ENCODE peak calls at places on chromosomes 3 and 15, in four cellular contexts. B, P, Q and Y are unnamed samples.
A peak's percentile ranks its signal among the peaks of the same experiment; 100 is the strongest.

GRCh38 chr3:64796597-64796996 is 108.8 kb upstream of the ADAMTS9 start:
- DNase-seq in B (no peak), P (no peak), Q (peak; percentile 6), Y (no peak)

GRCh38 chr3:124486324-124486723 is 243.9 kb upstream of the UMPS start:
- DNase-seq in B (no peak), P (no peak), Q (no peak), Y (no peak)

GRCh38 chr3:197356275-197356674 is 57.9 kb upstream of the DLG1 start:
- DNase-seq in B (no peak), P (no peak), Q (no peak), Y (no peak)

GRCh38 chr3:42504334-42505202 is 2.1 kb downstream of the VIPR1 start:
- DNase-seq in B (no peak), P (no peak), Q (no peak), Y (no peak)

GRCh38 chr15:25169318-25169717 is 214.5 kb downstream of the SNRPN start:
- DNase-seq in B (no peak), P (no peak), Q (no peak), Y (no peak)

GRCh38 chr3:23376516-23377248 is 173.6 kb downstream of the UBE2E2 start:
- DNase-seq in B (no peak), P (no peak), Q (no peak), Y (no peak)

GRCh38 chr15:20341901-20342605 is 199.5 kb downstream of the GOLGA6L6 start:
- DNase-seq in B (no peak), P (no peak), Q (peak; percentile 42), Y (no peak)

GRCh38 chr3:130243808-130244207 is 101.7 kb upstream of the COL6A5 start:
- DNase-seq in B (no peak), P (no peak), Q (no peak), Y (no peak)

GRCh38 chr15:47718474-47719440 is 1.5 kb downstream of the SEMA6D start:
- DNase-seq in B (no peak), P (no peak), Q (peak; percentile 3), Y (no peak)

GRCh38 chr3:66101901-66102300 is 63.2 kb upstream of the MAGI1 start:
- DNase-seq in B (no peak), P (no peak), Q (no peak), Y (no peak)

GRCh38 chr3:150457996-150458395 is 49.9 kb downstream of the TSC22D2 start:
- DNase-seq in B (no peak), P (no peak), Q (no peak), Y (no peak)

GRCh38 chr3:24521306-24522154 is 26.9 kb upstream of the THRB start:
- DNase-seq in B (no peak), P (no peak), Q (peak; percentile 48), Y (no peak)

GRCh38 chr3:141115752-141116541 is 64.8 kb downstream of the SPSB4 start:
- DNase-seq in B (no peak), P (no peak), Q (no peak), Y (no peak)

GRCh38 chr3:41683666-41684350 is 278.1 kb downstream of the ULK4 start:
- DNase-seq in B (no peak), P (no peak), Q (peak; percentile 63), Y (no peak)

GRCh38 chr15:74265046-74265639 is 29.0 kb downstream of the CCDC33 start:
- DNase-seq in B (no peak), P (no peak), Q (no peak), Y (no peak)

DNA sequence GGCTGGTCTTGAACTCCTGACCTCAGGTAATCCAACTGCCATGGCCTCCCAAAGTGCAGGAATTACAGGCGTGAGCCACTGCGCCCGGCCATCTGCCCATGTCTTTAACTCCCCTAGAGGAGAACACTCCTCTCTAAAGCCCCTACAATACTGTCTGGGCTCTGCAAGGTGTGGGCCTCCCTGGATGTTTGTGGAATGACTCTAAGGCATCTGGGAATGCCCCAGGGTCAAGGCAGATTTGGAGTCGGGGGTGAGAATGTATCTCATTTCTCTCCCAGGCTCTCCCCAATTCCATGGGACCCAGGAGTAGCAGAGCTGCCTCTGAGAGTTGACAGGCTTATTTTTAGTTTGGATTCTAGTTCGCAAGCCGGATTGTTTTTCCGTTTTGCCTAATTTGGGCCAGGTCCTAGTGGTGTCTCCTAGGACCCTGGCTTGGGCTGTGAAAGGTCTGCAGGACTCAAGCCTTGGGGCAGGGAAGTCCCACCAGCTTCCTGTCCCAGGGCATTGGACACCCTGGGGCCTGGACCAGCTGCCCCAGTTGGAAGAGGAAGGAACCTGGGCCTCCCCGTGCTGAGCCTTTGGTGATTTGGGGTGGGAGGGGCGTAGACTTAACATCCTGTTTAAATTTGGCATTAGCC is 53.5 kb downstream of the MAGEF1 start:
- DNase-seq in B (no peak), P (no peak), Q (no peak), Y (no peak)
- H3K4me3 ChIP-seq in B (no peak overlapping the region), P (no peak overlapping the region), Q (no peak overlapping the region), Y (no peak overlapping the region)

GRCh38 chr3:60957541-60957940 is 293.7 kb downstream of the FHIT start:
- DNase-seq in B (no peak), P (no peak), Q (no peak), Y (no peak)
- H3K4me3 ChIP-seq in B (no peak overlapping the region), P (no peak overlapping the region), Q (no peak overlapping the region), Y (no peak overlapping the region)

GRCh38 chr15:40238927-40239591 is at the start of gene PAK6:
- DNase-seq in B (no peak), P (peak; percentile 51), Q (peak; percentile 95), Y (peak; percentile 79)

GRCh38 chr15:40241305-40242215 is 2.7 kb downstream of the PAK6 start:
- DNase-seq in B (no peak), P (no peak), Q (no peak), Y (no peak)

GRCh38 chr15:40242216-40242599 is 3.3 kb downstream of the PAK6 start:
- DNase-seq in B (no peak), P (no peak), Q (no peak), Y (no peak)

GRCh38 chr15:40239671-40240618 is 1.1 kb downstream of the PAK6 start:
- DNase-seq in B (no peak), P (no peak), Q (peak; percentile 80), Y (no peak)

GRCh38 chr15:40240619-40241304 is 1.9 kb downstream of the PAK6 start:
- DNase-seq in B (no peak), P (no peak), Q (peak; percentile 70), Y (no peak)
- H3K4me3 ChIP-seq in B (no peak overlapping the region), P (no peak overlapping the region), Q (peak overlapping the region; percentile 73), Y (peak overlapping the region; percentile 85)

GRCh38 chr3:127755305-127755681 is 67.0 kb downstream of the MGLL start:
- DNase-seq in B (no peak), P (no peak), Q (no peak), Y (no peak)
- H3K4me3 ChIP-seq in B (peak overlapping the region; percentile 44), P (no peak overlapping the region), Q (no peak overlapping the region), Y (no peak overlapping the region)

GRCh38 chr3:147389265-147390175 is 16.8 kb downstream of the ZIC4 start:
- DNase-seq in B (no peak), P (no peak), Q (no peak), Y (no peak)
- H3K4me3 ChIP-seq in B (no peak overlapping the region), P (no peak overlapping the region), Q (no peak overlapping the region), Y (no peak overlapping the region)

GRCh38 chr3:122183521-122183892 is at the start of gene CASR:
- DNase-seq in B (no peak), P (no peak), Q (peak; percentile 5), Y (no peak)
- H3K4me3 ChIP-seq in B (peak within 1 kb of the TSS; percentile 44), P (no peak within 1 kb of the TSS), Q (peak within 1 kb of the TSS; percentile 6), Y (no peak within 1 kb of the TSS)